ENCODE peak calls at places on chromosomes 4 and X, in eight cellular contexts. One of them, this sample, is unnamed.

GRCh38 chr4:46937493-46937892 is 28.4 kb upstream of the COX7B2 start:
- DNase-seq in GM23338: peak; percentile 58
- DNase-seq in upper lobe of left lung: no peak
- DNase-seq in stomach: no peak
- DNase-seq in breast epithelium: no peak
- DNase-seq in K562: no peak
- DNase-seq in HepG2: no peak
- DNase-seq in endothelial cell of umbilical vein: peak; percentile 6
- DNase-seq in this sample: no peak

GRCh38 chrX:90883479-90883878 is 551.2 kb upstream of the PABPC5 start:
- DNase-seq in upper lobe of left lung: no peak
- DNase-seq in GM23338: no peak
- DNase-seq in endothelial cell of umbilical vein: no peak
- DNase-seq in breast epithelium: no peak
- DNase-seq in K562: no peak
- DNase-seq in HepG2: no peak
- DNase-seq in stomach: no peak
- DNase-seq in this sample: no peak

GRCh38 chr4:124025423-124025822 is 628.8 kb downstream of the SPRY1 start:
- DNase-seq in HepG2: no peak
- DNase-seq in breast epithelium: no peak
- DNase-seq in GM23338: no peak
- DNase-seq in endothelial cell of umbilical vein: peak; percentile 45
- DNase-seq in stomach: no peak
- DNase-seq in upper lobe of left lung: no peak
- DNase-seq in K562: no peak
- DNase-seq in this sample: no peak

GRCh38 chr4:34932591-34932990 is 1311.7 kb downstream of the ARAP2 start:
- DNase-seq in HepG2: no peak
- DNase-seq in GM23338: no peak
- DNase-seq in upper lobe of left lung: no peak
- DNase-seq in stomach: no peak
- DNase-seq in endothelial cell of umbilical vein: no peak
- DNase-seq in K562: no peak
- DNase-seq in breast epithelium: no peak
- DNase-seq in this sample: no peak

GRCh38 chrX:6644411-6644810 is 109.5 kb upstream of the VCX3A start:
- DNase-seq in upper lobe of left lung: no peak
- DNase-seq in K562: peak; percentile 8
- DNase-seq in stomach: no peak
- DNase-seq in HepG2: no peak
- DNase-seq in breast epithelium: no peak
- DNase-seq in endothelial cell of umbilical vein: no peak
- DNase-seq in GM23338: peak; percentile 37
- DNase-seq in this sample: no peak

GRCh38 chr4:74157116-74157742 is 689 bp upstream of the MTHFD2L start:
- DNase-seq in K562: no peak
- DNase-seq in endothelial cell of umbilical vein: peak; percentile 85
- DNase-seq in HepG2: peak; percentile 12
- DNase-seq in upper lobe of left lung: no peak
- DNase-seq in GM23338: no peak
- DNase-seq in stomach: no peak
- DNase-seq in breast epithelium: no peak
- DNase-seq in this sample: no peak

GRCh38 chrX:3094261-3094660 is 53.0 kb downstream of the ARSF start:
- DNase-seq in stomach: no peak
- DNase-seq in K562: no peak
- DNase-seq in upper lobe of left lung: no peak
- DNase-seq in HepG2: no peak
- DNase-seq in endothelial cell of umbilical vein: no peak
- DNase-seq in GM23338: no peak
- DNase-seq in breast epithelium: no peak
- DNase-seq in this sample: peak; percentile 9

GRCh38 chrX:40158036-40158706 is 60.4 kb upstream of the BCOR start:
- DNase-seq in K562: no peak
- DNase-seq in breast epithelium: no peak
- DNase-seq in upper lobe of left lung: peak; percentile 90
- DNase-seq in GM23338: peak; percentile 64
- DNase-seq in stomach: no peak
- DNase-seq in endothelial cell of umbilical vein: no peak
- DNase-seq in HepG2: no peak
- DNase-seq in this sample: no peak

GRCh38 chrX:133660356-133660755 is 245.1 kb upstream of the GPC4 start:
- DNase-seq in breast epithelium: no peak
- DNase-seq in K562: no peak
- DNase-seq in HepG2: no peak
- DNase-seq in endothelial cell of umbilical vein: no peak
- DNase-seq in stomach: no peak
- DNase-seq in GM23338: no peak
- DNase-seq in upper lobe of left lung: no peak
- DNase-seq in this sample: no peak

GRCh38 chr4:157172011-157172410 is 48.5 kb upstream of the GRIA2 start:
- DNase-seq in upper lobe of left lung: no peak
- DNase-seq in stomach: no peak
- DNase-seq in GM23338: no peak
- DNase-seq in endothelial cell of umbilical vein: peak; percentile 22
- DNase-seq in K562: no peak
- DNase-seq in HepG2: no peak
- DNase-seq in breast epithelium: no peak
- DNase-seq in this sample: no peak

GRCh38 chr4:138275946-138276621 is 33.9 kb upstream of the SLC7A11 start:
- DNase-seq in endothelial cell of umbilical vein: peak; percentile 83
- DNase-seq in breast epithelium: no peak
- DNase-seq in upper lobe of left lung: no peak
- DNase-seq in stomach: no peak
- DNase-seq in GM23338: no peak
- DNase-seq in HepG2: no peak
- DNase-seq in K562: no peak
- DNase-seq in this sample: no peak

GRCh38 chrX:49040376-49040955 is 2.7 kb downstream of the TFE3 start:
- DNase-seq in endothelial cell of umbilical vein: peak; percentile 30
- DNase-seq in stomach: no peak
- DNase-seq in upper lobe of left lung: no peak
- DNase-seq in K562: no peak
- DNase-seq in GM23338: peak; percentile 52
- DNase-seq in HepG2: no peak
- DNase-seq in breast epithelium: no peak
- DNase-seq in this sample: no peak

GRCh38 chrX:49042581-49043219 is 457 bp downstream of the TFE3 start:
- DNase-seq in K562: peak; percentile 5
- DNase-seq in stomach: no peak
- DNase-seq in endothelial cell of umbilical vein: no peak
- DNase-seq in GM23338: no peak
- DNase-seq in upper lobe of left lung: no peak
- DNase-seq in breast epithelium: no peak
- DNase-seq in HepG2: no peak
- DNase-seq in this sample: no peak

GRCh38 chrX:49041683-49042529 is 1.3 kb downstream of the TFE3 start:
- DNase-seq in endothelial cell of umbilical vein: peak; percentile 8
- DNase-seq in breast epithelium: no peak
- DNase-seq in GM23338: peak; percentile 21
- DNase-seq in K562: peak; percentile 14
- DNase-seq in stomach: no peak
- DNase-seq in upper lobe of left lung: no peak
- DNase-seq in HepG2: no peak
- DNase-seq in this sample: no peak

GRCh38 chrX:49043987-49044281 is 777 bp upstream of the TFE3 start:
- DNase-seq in upper lobe of left lung: no peak
- DNase-seq in breast epithelium: no peak
- DNase-seq in K562: no peak
- DNase-seq in endothelial cell of umbilical vein: no peak
- DNase-seq in HepG2: no peak
- DNase-seq in GM23338: no peak
- DNase-seq in stomach: no peak
- DNase-seq in this sample: no peak

DNA sequence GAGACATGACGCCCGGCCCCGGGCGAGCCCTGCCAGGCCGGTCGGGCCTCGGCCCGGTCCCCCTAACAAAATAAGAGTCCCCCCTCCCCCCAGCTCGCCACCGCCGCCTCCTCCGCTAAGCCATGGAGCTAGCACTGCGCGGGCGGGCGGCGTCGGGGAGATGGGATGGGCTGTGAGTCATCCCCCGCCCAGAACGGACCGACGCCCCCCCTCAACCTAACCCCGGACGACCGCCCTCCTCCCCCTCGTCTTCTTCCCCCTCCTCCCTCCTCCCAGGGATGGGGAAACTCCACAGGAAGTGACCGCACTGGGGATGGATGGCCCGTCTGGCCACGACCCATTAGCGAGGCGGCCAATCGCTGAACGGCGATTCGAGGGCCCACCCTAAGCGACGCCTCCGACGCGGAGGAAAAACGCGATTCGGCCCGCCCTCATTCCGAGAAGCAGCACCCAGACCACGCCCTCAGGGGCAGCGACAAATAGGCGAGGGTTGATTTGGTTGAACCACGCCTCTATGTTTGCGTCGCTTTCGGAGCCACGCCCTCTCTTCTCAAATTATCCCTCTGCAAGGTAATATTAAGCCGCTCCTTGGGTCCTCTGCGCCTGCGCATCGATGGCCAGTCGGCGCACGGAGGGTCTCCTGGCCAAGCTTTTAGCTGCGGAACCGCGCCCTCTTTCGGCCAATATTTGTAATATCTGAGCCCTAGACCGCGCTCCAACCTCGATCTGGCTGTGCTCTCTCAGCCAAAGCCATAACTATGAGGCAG is at the start of gene TFE3:
- DNase-seq in breast epithelium: peak; percentile 99
- DNase-seq in endothelial cell of umbilical vein: peak; percentile 99
- DNase-seq in stomach: peak; percentile 98
- DNase-seq in upper lobe of left lung: peak; percentile 95
- DNase-seq in HepG2: peak; percentile 97
- DNase-seq in K562: peak; percentile 91
- DNase-seq in GM23338: peak; percentile 98
- DNase-seq in this sample: peak; percentile 98
- TF ChIP-seq POLR2AphosphoS5 in breast epithelium: peak; percentile 26
- TF ChIP-seq POLR2AphosphoS5 in endothelial cell of umbilical vein: peak; percentile 62
- TF ChIP-seq POLR2AphosphoS5 in stomach: peak; percentile 84
- TF ChIP-seq POLR2AphosphoS5 in upper lobe of left lung: peak; percentile 86
- TF ChIP-seq POLR2AphosphoS5 in HepG2: no peak
- TF ChIP-seq POLR2AphosphoS5 in K562: peak; percentile 20
- TF ChIP-seq POLR2AphosphoS5 in GM23338: peak; percentile 45
- TF ChIP-seq POLR2AphosphoS5 in this sample: peak; percentile 91

DNA sequence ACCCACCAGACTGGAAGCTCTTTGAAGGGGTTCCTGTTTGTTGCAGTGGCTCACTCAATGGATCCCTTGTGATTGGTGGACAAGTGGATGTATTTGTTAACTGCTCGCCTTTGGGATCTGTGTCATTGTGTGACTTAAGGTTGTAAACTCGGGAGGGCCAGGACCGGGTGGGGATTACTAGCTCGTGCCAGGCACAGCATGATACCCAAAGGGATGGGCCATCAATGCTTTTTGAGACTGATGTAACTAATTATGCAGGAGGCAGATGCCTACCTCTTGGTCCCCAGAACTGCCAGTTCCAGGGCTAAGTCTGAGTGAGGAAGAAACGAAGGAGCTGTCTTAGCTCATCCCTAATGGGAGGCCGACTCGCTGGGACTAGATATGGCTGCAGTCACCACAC is 27.7 kb downstream of the UTP14A start:
- DNase-seq in endothelial cell of umbilical vein: no peak
- DNase-seq in upper lobe of left lung: no peak
- DNase-seq in breast epithelium: no peak
- DNase-seq in GM23338: no peak
- DNase-seq in K562: no peak
- DNase-seq in HepG2: no peak
- DNase-seq in stomach: no peak
- DNase-seq in this sample: no peak
- H3K4me3 ChIP-seq in endothelial cell of umbilical vein: no peak overlapping the region
- H3K4me3 ChIP-seq in upper lobe of left lung: no peak overlapping the region
- H3K4me3 ChIP-seq in breast epithelium: no peak overlapping the region
- H3K4me3 ChIP-seq in GM23338: no peak overlapping the region
- H3K4me3 ChIP-seq in K562: no peak overlapping the region
- H3K4me3 ChIP-seq in HepG2: no peak overlapping the region
- H3K4me3 ChIP-seq in stomach: no peak overlapping the region
- H3K4me3 ChIP-seq in this sample: no peak overlapping the region

DNA sequence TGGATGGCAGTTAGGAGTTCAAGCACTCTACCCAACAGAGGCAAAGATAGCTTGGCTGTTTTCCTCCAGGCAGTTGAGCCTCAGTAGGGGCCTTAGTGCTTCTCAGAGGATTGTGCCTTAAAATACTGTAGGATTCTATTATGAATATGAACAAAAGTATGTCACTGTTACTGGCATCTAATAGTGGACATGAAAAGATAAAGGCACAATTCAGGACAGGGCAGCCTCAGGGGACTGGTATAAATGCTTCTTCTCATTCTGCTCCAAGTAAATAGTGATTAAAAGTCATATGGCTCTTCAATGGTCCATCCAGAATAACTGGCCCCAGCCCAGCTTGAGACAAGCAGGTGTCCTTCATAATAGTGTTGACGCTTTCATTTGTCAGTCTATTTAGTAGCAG is 17.7 kb downstream of the COL4A6 start:
- DNase-seq in stomach: no peak
- DNase-seq in K562: no peak
- DNase-seq in breast epithelium: no peak
- DNase-seq in HepG2: no peak
- DNase-seq in GM23338: no peak
- DNase-seq in endothelial cell of umbilical vein: no peak
- DNase-seq in upper lobe of left lung: no peak
- DNase-seq in this sample: no peak
- H3K4me1 ChIP-seq in stomach: no peaks in the 10 kb centered on the region
- H3K4me1 ChIP-seq in K562: no peaks in the 10 kb centered on the region
- H3K4me1 ChIP-seq in breast epithelium: no peaks in the 10 kb centered on the region
- H3K4me1 ChIP-seq in HepG2: no peaks in the 10 kb centered on the region
- H3K4me1 ChIP-seq in GM23338: peaks cover 34% of the 10 kb centered on the region
- H3K4me1 ChIP-seq in endothelial cell of umbilical vein: no peaks in the 10 kb centered on the region
- H3K4me1 ChIP-seq in upper lobe of left lung: no peaks in the 10 kb centered on the region
- H3K4me1 ChIP-seq in this sample: no peaks in the 10 kb centered on the region

DNA sequence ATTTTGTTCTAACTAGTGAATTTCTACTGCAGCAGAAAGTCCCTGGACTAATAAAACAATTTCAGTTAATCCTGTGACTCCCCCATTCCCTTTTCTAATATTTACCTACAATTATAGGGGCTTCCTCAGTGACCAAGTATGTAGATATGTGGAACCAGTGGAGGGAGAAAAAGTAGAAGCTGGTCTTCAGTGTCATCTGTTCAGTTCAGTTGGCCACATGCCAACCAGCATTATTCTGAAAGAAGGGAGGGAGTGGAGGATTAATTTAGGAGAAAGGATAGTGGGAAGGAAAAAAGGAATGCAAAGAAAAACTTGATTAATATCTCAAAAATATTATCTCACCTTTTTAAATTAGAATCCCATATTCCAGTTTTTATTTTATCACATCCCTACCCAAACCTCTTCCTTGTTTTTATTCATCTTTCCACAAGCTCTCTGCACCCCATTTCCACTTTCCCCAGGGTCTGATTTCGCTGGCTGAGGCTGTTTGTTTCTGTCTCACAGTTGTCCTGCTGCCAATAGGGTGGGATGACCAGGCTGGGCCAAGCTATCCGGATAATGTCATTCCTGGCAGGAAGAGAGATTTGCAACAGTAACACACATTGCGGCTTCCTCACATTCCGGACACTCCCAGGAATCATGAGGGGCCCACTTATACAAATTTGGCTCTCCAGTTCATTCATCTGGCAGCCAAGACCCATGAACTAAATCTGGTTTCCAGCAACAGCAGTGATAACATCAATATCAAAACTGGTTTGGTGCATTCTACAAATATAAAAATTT is 24.6 kb upstream of the ANTXR2 start:
- DNase-seq in GM23338: no peak
- DNase-seq in breast epithelium: no peak
- DNase-seq in K562: no peak
- DNase-seq in upper lobe of left lung: no peak
- DNase-seq in HepG2: no peak
- DNase-seq in stomach: no peak
- DNase-seq in endothelial cell of umbilical vein: peak; percentile 65
- DNase-seq in this sample: peak; percentile 12
- TF ChIP-seq POLR2AphosphoS5 in GM23338: no peak
- TF ChIP-seq POLR2AphosphoS5 in breast epithelium: no peak
- TF ChIP-seq POLR2AphosphoS5 in K562: no peak
- TF ChIP-seq POLR2AphosphoS5 in upper lobe of left lung: no peak
- TF ChIP-seq POLR2AphosphoS5 in HepG2: no peak
- TF ChIP-seq POLR2AphosphoS5 in stomach: no peak
- TF ChIP-seq POLR2AphosphoS5 in endothelial cell of umbilical vein: peak; percentile 39
- TF ChIP-seq POLR2AphosphoS5 in this sample: no peak